ENCODE peak calls at places on chromosomes 3 and 15, in five cellular contexts. I is KBM-7, C is AG09319, N is SW480, K is left ventricle myocardium inferior. P is an unnamed sample.

GRCh38 chr3:23659274-23659673 is 146.5 kb upstream of the UBE2E1 start:
- DNase-seq in K (no peak), I (peak; percentile 59), N (no peak), C (no peak), P (peak; percentile 42)

GRCh38 chr3:116927918-116928317 is 218.3 kb downstream of the TUSC7 start:
- DNase-seq in I (no peak), K (no peak), N (no peak), C (no peak), P (no peak)

GRCh38 chr3:105518806-105519418 is 152.2 kb downstream of the ALCAM start:
- DNase-seq in C (peak; percentile 47), K (no peak), I (peak; percentile 87), N (peak; percentile 39), P (peak; percentile 45)

GRCh38 chr3:62875103-62876002 is at the start of gene CADPS:
- DNase-seq in N (peak; percentile 13), I (no peak), K (peak; percentile 15), C (no peak), P (peak; percentile 3)

GRCh38 chr3:146160964-146161724 is at the start of gene PLOD2:
- DNase-seq in N (peak; percentile 35), C (peak; percentile 72), K (peak; percentile 84), I (peak; percentile 24), P (peak; percentile 32)

GRCh38 chr3:65729553-65729952 is 309.2 kb downstream of the MAGI1 start:
- DNase-seq in I (no peak), N (no peak), C (peak; percentile 94), K (no peak), P (no peak)

GRCh38 chr3:10763817-10764313 is 52.2 kb upstream of the SLC6A11 start:
- DNase-seq in I (no peak), N (no peak), K (no peak), C (no peak), P (no peak)

GRCh38 chr15:72009207-72009606 is 108.7 kb downstream of the MYO9A start:
- DNase-seq in C (no peak), K (no peak), N (peak; percentile 57), I (no peak), P (no peak)

GRCh38 chr3:141405025-141405424 is 36.7 kb downstream of the ZBTB38 start:
- DNase-seq in I (no peak), N (no peak), K (no peak), C (no peak), P (no peak)

GRCh38 chr15:22952826-22953579 is 27.2 kb downstream of the CYFIP1 start:
- DNase-seq in C (no peak), N (no peak), I (no peak), K (no peak), P (no peak)

GRCh38 chr3:72657666-72658065 is 190.6 kb downstream of the SHQ1 start:
- DNase-seq in K (no peak), N (peak; percentile 88), I (no peak), C (no peak), P (no peak)

GRCh38 chr3:127781411-127782001 is 40.8 kb downstream of the MGLL start:
- DNase-seq in N (no peak), C (peak; percentile 77), K (peak; percentile 49), I (no peak), P (no peak)

GRCh38 chr15:89577776-89578115 is 2.5 kb downstream of the TICRR start:
- DNase-seq in C (no peak), K (no peak), I (no peak), N (no peak), P (no peak)

GRCh38 chr3:30604091-30604490 is 2.3 kb upstream of the TGFBR2 start:
- DNase-seq in C (no peak), I (peak; percentile 82), K (no peak), N (no peak), P (no peak)

GRCh38 chr3:14489641-14490040 is 50.5 kb downstream of the GRIP2 start:
- DNase-seq in N (no peak), K (no peak), C (no peak), I (no peak), P (no peak)

GRCh38 chr3:158849747-158850146 is 47.9 kb downstream of the MFSD1 start:
- DNase-seq in K (no peak), I (no peak), N (no peak), C (no peak), P (no peak)

GRCh38 chr15:49824700-49825099 is 203.9 kb downstream of the DTWD1 start:
- DNase-seq in N (peak; percentile 61), I (no peak), K (no peak), C (no peak), P (no peak)

GRCh38 chr15:87707076-87707475 is 549.5 kb downstream of the NTRK3 start:
- DNase-seq in N (no peak), I (no peak), C (no peak), K (no peak), P (no peak)

GRCh38 chr3:28900301-28900700 is 380.6 kb upstream of the RBMS3 start:
- DNase-seq in C (no peak), K (no peak), I (no peak), N (no peak), P (no peak)

GRCh38 chr15:90750186-90750585 is 33.0 kb downstream of the BLM start:
- DNase-seq in K (no peak), C (no peak), I (no peak), N (no peak), P (no peak)

GRCh38 chr15:99016680-99017321 is 9.2 kb upstream of the PGPEP1L start:
- DNase-seq in N (no peak), C (peak; percentile 62), I (no peak), K (peak; percentile 31), P (no peak)

GRCh38 chr15:72970965-72971746 is 81.1 kb upstream of the NEO1 start:
- DNase-seq in C (no peak), I (no peak), N (no peak), K (no peak), P (no peak)

GRCh38 chr3:61353353-61353752 is 102.1 kb upstream of the FHIT start:
- DNase-seq in N (no peak), C (no peak), K (no peak), I (no peak), P (no peak)

GRCh38 chr15:98003976-98004375 is 43.5 kb downstream of the ARRDC4 start:
- DNase-seq in N (no peak), K (no peak), I (no peak), C (no peak), P (no peak)

GRCh38 chr15:58742424-58743160 is 6.9 kb downstream of the ADAM10 start:
- DNase-seq in I (no peak), C (no peak), N (no peak), K (no peak), P (no peak)

GRCh38 chr3:125186261-125186770 is 26.2 kb downstream of the SLC12A8 start:
- DNase-seq in I (no peak), N (no peak), C (no peak), K (no peak), P (peak; percentile 72)

GRCh38 chr3:195352895-195353488 is 82.0 kb upstream of the XXYLT1 start:
- DNase-seq in N (peak; percentile 85), C (peak; percentile 89), K (no peak), I (no peak), P (no peak)

GRCh38 chr3:37605754-37606153 is 255.9 kb upstream of the CTDSPL start:
- DNase-seq in C (no peak), I (no peak), K (no peak), N (no peak), P (no peak)

GRCh38 chr3:20236603-20237002 is 50.6 kb upstream of the SGO1 start:
- DNase-seq in N (no peak), I (no peak), C (no peak), K (no peak), P (no peak)

GRCh38 chr3:127788436-127788835 is 33.9 kb downstream of the MGLL start:
- DNase-seq in K (no peak), I (no peak), C (no peak), N (no peak), P (no peak)

GRCh38 chr15:66039117-66039860 is 170.0 kb downstream of the RAB11A start:
- DNase-seq in C (no peak), N (peak; percentile 46), K (no peak), I (no peak), P (no peak)

P was measured in GM10248.